ENCODE peak calls at places on chromosomes 13 and 19, in six cellular contexts. R, N, C, X, V and I are unnamed samples.

GRCh38 chr19:8336072-8336569 is 6.9 kb downstream of the KANK3 start:
- DNase-seq in N (no peak), X (no peak), V (no peak), R (no peak), C (no peak), I (no peak)

GRCh38 chr19:1206063-1206732 is 620 bp downstream of the STK11 start:
- DNase-seq in V (no peak), N (no peak), X (peak; percentile 27), R (no peak), C (no peak), I (no peak)

GRCh38 chr19:13024126-13024957 is 29.1 kb downstream of the NFIX start:
- DNase-seq in V (no peak), N (no peak), X (no peak), C (no peak), R (no peak), I (no peak)

GRCh38 chr19:32814046-32814445 is 55.5 kb downstream of the SLC7A9 start:
- DNase-seq in V (peak; percentile 46), N (no peak), R (no peak), X (no peak), C (no peak), I (no peak)

GRCh38 chr13:34107814-34108213 is 289.9 kb downstream of the RFC3 start:
- DNase-seq in C (no peak), X (no peak), N (no peak), R (no peak), V (no peak), I (no peak)

GRCh38 chr19:10219678-10220077 is 11.5 kb downstream of the S1PR2 start:
- DNase-seq in V (no peak), X (peak; percentile 17), C (no peak), N (no peak), R (peak; percentile 21), I (no peak)

GRCh38 chr13:43830481-43830873 is 43.7 kb upstream of the ENOX1 start:
- DNase-seq in X (no peak), V (no peak), N (no peak), C (no peak), R (no peak), I (no peak)

GRCh38 chr13:67515895-67516294 is 285.8 kb upstream of the PCDH9 start:
- DNase-seq in C (no peak), R (no peak), V (no peak), N (no peak), X (no peak), I (no peak)

GRCh38 chr13:49097374-49097773 is 121.7 kb downstream of the FNDC3A start:
- DNase-seq in V (no peak), N (no peak), R (no peak), C (no peak), X (no peak), I (no peak)

GRCh38 chr13:54787754-54788153 is 1759.1 kb downstream of the OLFM4 start:
- DNase-seq in V (no peak), R (no peak), C (no peak), X (no peak), N (no peak), I (no peak)

GRCh38 chr13:78662467-78662866 is 3.5 kb upstream of the OBI1 start:
- DNase-seq in N (no peak), C (no peak), X (no peak), V (no peak), R (no peak), I (no peak)

GRCh38 chr13:46523972-46524737 is 28.8 kb upstream of the LRCH1 start:
- DNase-seq in C (no peak), V (no peak), R (no peak), N (no peak), X (no peak), I (no peak)

GRCh38 chr13:25528266-25528665 is 156.5 kb downstream of the ATP8A2 start:
- DNase-seq in N (no peak), R (no peak), V (no peak), X (no peak), C (no peak), I (no peak)

GRCh38 chr13:50798923-50799322 is 44.6 kb downstream of the DLEU7 start:
- DNase-seq in V (no peak), N (no peak), R (no peak), X (no peak), C (no peak), I (no peak)

GRCh38 chr19:44762033-44762432 is 13.5 kb downstream of the BCL3 start:
- DNase-seq in V (no peak), R (no peak), N (no peak), C (no peak), X (no peak), I (no peak)

GRCh38 chr19:40284501-40285352 is at the start of gene AKT2:
- DNase-seq in X (peak; percentile 85), V (no peak), C (peak; percentile 47), N (peak; percentile 21), R (no peak), I (peak; percentile 94)

GRCh38 chr13:104086205-104086604 is 1020.0 kb upstream of the SLC10A2 start:
- DNase-seq in N (no peak), X (no peak), C (no peak), V (no peak), R (no peak), I (no peak)

GRCh38 chr19:17931532-17932191 is 1.2 kb upstream of the CCDC124 start:
- DNase-seq in C (no peak), N (no peak), R (no peak), X (no peak), V (no peak), I (no peak)

GRCh38 chr19:54440641-54441040 is 8.4 kb upstream of the LENG8 start:
- DNase-seq in N (no peak), X (no peak), C (no peak), V (no peak), R (no peak), I (no peak)

GRCh38 chr19:17236831-17237543 is 8.7 kb downstream of the NR2F6 start:
- DNase-seq in R (no peak), X (no peak), N (no peak), V (no peak), C (no peak), I (no peak)

GRCh38 chr19:48461651-48461981 is 6.2 kb downstream of the KCNJ14 start:
- DNase-seq in R (no peak), C (no peak), X (no peak), N (no peak), V (no peak), I (no peak)

GRCh38 chr19:36207605-36208252 is 6.7 kb downstream of the ZNF565 start:
- DNase-seq in N (no peak), C (no peak), X (no peak), V (no peak), R (no peak), I (peak; percentile 4)

GRCh38 chr13:40536443-40537113 is 129.9 kb downstream of the FOXO1 start:
- DNase-seq in V (no peak), N (no peak), C (no peak), R (no peak), X (no peak), I (no peak)

GRCh38 chr13:101264931-101265330 is 151.4 kb downstream of the NALCN start:
- DNase-seq in C (no peak), X (no peak), V (no peak), R (no peak), N (no peak), I (no peak)

GRCh38 chr19:1286451-1286858 is 782 bp downstream of the EFNA2 start:
- DNase-seq in V (no peak), R (no peak), C (no peak), X (no peak), N (no peak), I (no peak)

GRCh38 chr19:10927691-10928562 is 512 bp downstream of the YIPF2 start:
- DNase-seq in R (no peak), N (no peak), V (no peak), X (no peak), C (no peak), I (no peak)

GRCh38 chr13:46010148-46010547 is 42.4 kb downstream of the ZC3H13 start:
- DNase-seq in V (no peak), N (no peak), C (no peak), X (no peak), R (no peak), I (no peak)

GRCh38 chr19:50252111-50252886 is 48.9 kb downstream of the MYH14 start:
- DNase-seq in C (no peak), X (peak; percentile 45), V (no peak), N (peak; percentile 41), R (no peak), I (no peak)

GRCh38 chr13:33353646-33354045 is 68.1 kb upstream of the STARD13 start:
- DNase-seq in C (no peak), V (no peak), R (no peak), X (no peak), N (no peak), I (no peak)

GRCh38 chr13:72424059-72424458 is 303.4 kb downstream of the MZT1 start:
- DNase-seq in C (no peak), V (no peak), X (no peak), N (no peak), R (no peak), I (no peak)

GRCh38 chr19:3479177-3479818 is 1.0 kb downstream of the SMIM24 start:
- DNase-seq in C (no peak), X (peak; percentile 50), R (no peak), V (no peak), N (peak; percentile 19), I (no peak)

GRCh38 chr19:56148096-56148495 is 7.0 kb downstream of the ZNF444 start:
- DNase-seq in C (no peak), R (no peak), V (no peak), X (no peak), N (no peak), I (no peak)

GRCh38 chr13:72952529-72953141 is 106.2 kb upstream of the KLF5 start:
- DNase-seq in R (no peak), C (no peak), X (no peak), N (no peak), V (no peak), I (no peak)

GRCh38 chr19:39813264-39813998 is 20.5 kb downstream of the DYRK1B start:
- DNase-seq in V (no peak), C (no peak), R (no peak), N (no peak), X (no peak), I (no peak)